ENCODE peak calls at places on chromosomes 7 and 10, in ten cellular contexts. E is Calu3; P is posterior vena cava; L is right cardiac atrium; R is endodermal cell; X is renal cortical epithelial cell; N is activated naive CD8-positive, alpha-beta T cell treated with anti-CD3 and anti-CD28 coated beads, Interleukin-2, amount 50 U/mL, for 24 hours; G is mucosa of gallbladder; H is HTR-8/SVneo; V is mesenteric fat pad. M is an unnamed sample.
A peak's percentile ranks its signal among the peaks of the same experiment; 100 is the strongest.

GRCh38 chr10:3106908-3107425 is 39.6 kb downstream of the PFKP start:
- DNase-seq in L (peak; percentile 1), V (no peak), G (no peak), E (no peak), X (no peak), R (no peak), N (no peak), P (peak; percentile 36), H (no peak), M (no peak)

GRCh38 chr7:19552576-19552975 is 156.3 kb downstream of the POLR1F start:
- DNase-seq in H (no peak), E (no peak), V (no peak), L (no peak), P (no peak), N (no peak), R (no peak), X (no peak), G (no peak), M (no peak)

GRCh38 chr7:85682819-85683218 is 496.0 kb upstream of the SEMA3D start:
- DNase-seq in N (no peak), P (no peak), E (no peak), H (peak; percentile 3), L (no peak), V (no peak), G (no peak), R (no peak), X (peak; percentile 53), M (no peak)

GRCh38 chr7:33870120-33870519 is 35.2 kb upstream of the BMPER start:
- DNase-seq in R (no peak), E (no peak), L (no peak), N (no peak), P (no peak), X (no peak), G (no peak), V (no peak), H (no peak), M (no peak)

GRCh38 chr10:89793649-89794254 is 92.4 kb downstream of the KIF20B start:
- DNase-seq in P (no peak), H (peak; percentile 57), N (peak; percentile 11), L (no peak), E (peak; percentile 39), G (peak; percentile 50), R (peak; percentile 78), V (no peak), X (peak; percentile 70), M (peak; percentile 42)

GRCh38 chr10:110405401-110405800 is 92.3 kb upstream of the DUSP5 start:
- DNase-seq in G (no peak), E (no peak), X (no peak), H (no peak), R (no peak), P (no peak), L (no peak), V (no peak), N (no peak), M (no peak)

GRCh38 chr10:21696302-21696701 is 162.3 kb downstream of the MLLT10 start:
- DNase-seq in X (no peak), G (no peak), V (no peak), H (no peak), L (no peak), N (no peak), R (no peak), P (no peak), E (no peak), M (no peak)

GRCh38 chr10:69655868-69656555 is 26.0 kb downstream of the FAM241B start:
- DNase-seq in N (no peak), X (peak; percentile 4), L (no peak), P (no peak), H (no peak), G (no peak), V (no peak), E (no peak), R (peak; percentile 63), M (no peak)

GRCh38 chr10:103273026-103273425 is 3.9 kb upstream of the INA start:
- DNase-seq in E (peak; percentile 10), L (no peak), V (no peak), X (peak; percentile 98), R (peak; percentile 56), H (peak; percentile 94), P (peak; percentile 83), G (no peak), N (no peak), M (peak; percentile 95)

GRCh38 chr7:136513744-136514143 is 354.7 kb upstream of the CHRM2 start:
- DNase-seq in E (no peak), L (no peak), R (no peak), N (no peak), V (no peak), P (no peak), X (no peak), G (no peak), H (no peak), M (no peak)

GRCh38 chr7:13988011-13988410 is 1.5 kb downstream of the ETV1 start:
- DNase-seq in R (no peak), X (peak; percentile 22), L (no peak), V (no peak), N (no peak), E (no peak), P (no peak), G (peak; percentile 28), H (no peak), M (no peak)

GRCh38 chr10:94092848-94093247 is 99.1 kb downstream of the PLCE1 start:
- DNase-seq in N (no peak), X (peak; percentile 66), R (no peak), P (no peak), V (no peak), H (no peak), L (no peak), E (no peak), G (no peak), M (no peak)

GRCh38 chr10:13759167-13759566 is 172.4 kb downstream of the PRPF18 start:
- DNase-seq in L (no peak), R (peak; percentile 77), N (no peak), H (no peak), G (no peak), V (no peak), X (no peak), E (no peak), P (no peak), M (no peak)

GRCh38 chr7:81627565-81628287 is 142.1 kb downstream of the HGF start:
- DNase-seq in P (no peak), V (no peak), H (no peak), R (no peak), X (no peak), E (no peak), L (no peak), G (no peak), N (no peak), M (no peak)

GRCh38 chr10:17474595-17474994 is 20.2 kb upstream of the ST8SIA6 start:
- DNase-seq in E (no peak), X (no peak), L (no peak), H (peak; percentile 17), P (no peak), N (no peak), V (no peak), R (peak; percentile 36), G (no peak), M (peak; percentile 9)

GRCh38 chr7:129574487-129574886 is 37.0 kb upstream of the NRF1 start:
- DNase-seq in E (no peak), X (peak; percentile 21), G (no peak), N (no peak), P (no peak), L (no peak), R (no peak), V (peak; percentile 35), H (peak; percentile 18), M (no peak)

GRCh38 chr10:73339436-73339835 is 19.2 kb downstream of the CFAP70 start:
- DNase-seq in G (no peak), V (no peak), E (no peak), L (no peak), R (no peak), H (no peak), P (no peak), X (no peak), N (no peak), M (no peak)

GRCh38 chr10:121771957-121772356 is 155.9 kb downstream of the ATE1 start:
- DNase-seq in N (no peak), R (no peak), P (no peak), V (no peak), G (no peak), E (no peak), H (no peak), X (no peak), L (no peak), M (no peak)

GRCh38 chr10:88952647-88953111 is at the start of gene ACTA2:
- DNase-seq in V (no peak), X (no peak), G (peak; percentile 70), L (peak; percentile 84), P (peak; percentile 92), E (no peak), R (no peak), H (no peak), N (no peak), M (peak; percentile 78)

GRCh38 chr7:67413670-67414069 is 417.0 kb downstream of the TYW1 start:
- DNase-seq in V (no peak), R (peak; percentile 61), G (no peak), L (no peak), N (no peak), H (no peak), E (no peak), X (no peak), P (no peak), M (no peak)

GRCh38 chr10:98205351-98205750 is 62.6 kb downstream of the LOXL4 start:
- DNase-seq in P (no peak), E (no peak), R (no peak), G (no peak), V (no peak), H (no peak), L (no peak), X (no peak), N (no peak), M (no peak)

GRCh38 chr7:2072042-2072441 is 160.7 kb downstream of the MAD1L1 start:
- DNase-seq in V (no peak), L (no peak), R (no peak), E (no peak), X (no peak), P (no peak), H (no peak), G (no peak), N (peak; percentile 22), M (no peak)

GRCh38 chr7:41247128-41247865 is 455.6 kb downstream of the INHBA start:
- DNase-seq in G (no peak), H (no peak), N (no peak), E (peak; percentile 69), R (no peak), X (peak; percentile 80), V (no peak), L (no peak), P (no peak), M (no peak)

GRCh38 chr7:23462846-23463245 is 7.4 kb downstream of the IGF2BP3 start:
- DNase-seq in G (no peak), H (no peak), X (peak; percentile 43), P (no peak), E (peak; percentile 61), R (no peak), N (no peak), L (no peak), V (no peak), M (peak; percentile 50)

GRCh38 chr10:108566216-108567107 is 1356.8 kb downstream of the XPNPEP1 start:
- DNase-seq in P (no peak), X (no peak), R (peak; percentile 43), G (no peak), L (peak; percentile 40), N (no peak), E (no peak), V (no peak), H (no peak), M (no peak)

GRCh38 chr7:85286449-85286848 is 99.6 kb upstream of the SEMA3D start:
- DNase-seq in X (peak; percentile 27), E (no peak), P (no peak), G (no peak), N (no peak), L (no peak), H (no peak), R (no peak), V (no peak), M (no peak)

GRCh38 chr7:7709263-7709662 is 9.1 kb downstream of the RPA3 start:
- DNase-seq in V (no peak), R (peak; percentile 80), L (no peak), H (no peak), G (no peak), P (no peak), N (no peak), E (no peak), X (no peak), M (no peak)

GRCh38 chr7:27586825-27587224 is 75.9 kb downstream of the HIBADH start:
- DNase-seq in X (no peak), V (no peak), E (no peak), L (no peak), R (peak; percentile 53), G (no peak), P (no peak), H (no peak), N (no peak), M (no peak)

M was measured in amniotic stem cell.